ENCODE peak calls at places on chromosomes 1 and 21, in nine cellular contexts. One of them, this sample, is unnamed.

GRCh38 chr1:226632922-226633351 is 84.4 kb downstream of the STUM start:
- DNase-seq in heart left ventricle: no peak
- DNase-seq in cardiac fibroblast: no peak
- DNase-seq in endothelial cell of umbilical vein: no peak
- DNase-seq in left lung: peak
- DNase-seq in hepatocyte: no peak
- DNase-seq in AG09319: no peak
- DNase-seq in mesothelial cell of epicardium: no peak
- DNase-seq in lower lobe of right lung: peak
- DNase-seq in this sample: peak

GRCh38 chr1:207007352-207008033 is 25.1 kb downstream of the C1orf116 start:
- DNase-seq in endothelial cell of umbilical vein: no peak
- DNase-seq in AG09319: peak
- DNase-seq in mesothelial cell of epicardium: no peak
- DNase-seq in left lung: no peak
- DNase-seq in heart left ventricle: no peak
- DNase-seq in hepatocyte: no peak
- DNase-seq in cardiac fibroblast: peak
- DNase-seq in lower lobe of right lung: peak
- DNase-seq in this sample: no peak

GRCh38 chr1:227895828-227896685 is 51.7 kb downstream of the WNT9A start:
- DNase-seq in hepatocyte: no peak
- DNase-seq in heart left ventricle: peak
- DNase-seq in mesothelial cell of epicardium: peak
- DNase-seq in endothelial cell of umbilical vein: no peak
- DNase-seq in lower lobe of right lung: peak
- DNase-seq in left lung: peak
- DNase-seq in AG09319: no peak
- DNase-seq in cardiac fibroblast: peak
- DNase-seq in this sample: peak

GRCh38 chr21:29753216-29753615 is 186.6 kb downstream of the GRIK1 start:
- DNase-seq in left lung: no peak
- DNase-seq in heart left ventricle: no peak
- DNase-seq in endothelial cell of umbilical vein: no peak
- DNase-seq in hepatocyte: no peak
- DNase-seq in cardiac fibroblast: no peak
- DNase-seq in lower lobe of right lung: no peak
- DNase-seq in AG09319: no peak
- DNase-seq in mesothelial cell of epicardium: no peak
- DNase-seq in this sample: no peak

GRCh38 chr1:192550922-192551534 is 24.5 kb upstream of the RGS1 start:
- DNase-seq in hepatocyte: no peak
- DNase-seq in endothelial cell of umbilical vein: peak
- DNase-seq in mesothelial cell of epicardium: no peak
- DNase-seq in left lung: no peak
- DNase-seq in heart left ventricle: no peak
- DNase-seq in cardiac fibroblast: peak
- DNase-seq in lower lobe of right lung: no peak
- DNase-seq in AG09319: peak
- DNase-seq in this sample: no peak

GRCh38 chr1:10968411-10968826 is 44.0 kb upstream of the TARDBP start:
- DNase-seq in hepatocyte: no peak
- DNase-seq in AG09319: no peak
- DNase-seq in endothelial cell of umbilical vein: no peak
- DNase-seq in left lung: no peak
- DNase-seq in mesothelial cell of epicardium: no peak
- DNase-seq in heart left ventricle: no peak
- DNase-seq in lower lobe of right lung: no peak
- DNase-seq in cardiac fibroblast: no peak
- DNase-seq in this sample: no peak

GRCh38 chr1:117812868-117813511 is 116.4 kb downstream of the GDAP2 start:
- DNase-seq in hepatocyte: peak
- DNase-seq in cardiac fibroblast: peak
- DNase-seq in left lung: no peak
- DNase-seq in mesothelial cell of epicardium: no peak
- DNase-seq in AG09319: no peak
- DNase-seq in heart left ventricle: no peak
- DNase-seq in lower lobe of right lung: no peak
- DNase-seq in endothelial cell of umbilical vein: no peak
- DNase-seq in this sample: no peak

GRCh38 chr1:173827611-173828010 is 2.9 kb upstream of the CENPL start:
- DNase-seq in mesothelial cell of epicardium: no peak
- DNase-seq in endothelial cell of umbilical vein: no peak
- DNase-seq in lower lobe of right lung: no peak
- DNase-seq in left lung: no peak
- DNase-seq in cardiac fibroblast: no peak
- DNase-seq in heart left ventricle: no peak
- DNase-seq in hepatocyte: no peak
- DNase-seq in AG09319: no peak
- DNase-seq in this sample: no peak

GRCh38 chr1:210822897-210823296 is 311.1 kb downstream of the KCNH1 start:
- DNase-seq in left lung: no peak
- DNase-seq in cardiac fibroblast: no peak
- DNase-seq in mesothelial cell of epicardium: no peak
- DNase-seq in hepatocyte: no peak
- DNase-seq in heart left ventricle: no peak
- DNase-seq in AG09319: no peak
- DNase-seq in lower lobe of right lung: no peak
- DNase-seq in endothelial cell of umbilical vein: no peak
- DNase-seq in this sample: no peak

GRCh38 chr1:31934706-31935629 is 3.2 kb downstream of the PTP4A2 start:
- DNase-seq in left lung: no peak
- DNase-seq in endothelial cell of umbilical vein: peak
- DNase-seq in mesothelial cell of epicardium: no peak
- DNase-seq in heart left ventricle: no peak
- DNase-seq in AG09319: no peak
- DNase-seq in cardiac fibroblast: peak
- DNase-seq in lower lobe of right lung: no peak
- DNase-seq in hepatocyte: peak
- DNase-seq in this sample: no peak

GRCh38 chr1:191851799-191852595 is 306.3 kb upstream of the RGS18 start:
- DNase-seq in cardiac fibroblast: peak
- DNase-seq in endothelial cell of umbilical vein: no peak
- DNase-seq in hepatocyte: no peak
- DNase-seq in mesothelial cell of epicardium: no peak
- DNase-seq in left lung: no peak
- DNase-seq in heart left ventricle: no peak
- DNase-seq in AG09319: no peak
- DNase-seq in lower lobe of right lung: no peak
- DNase-seq in this sample: no peak

GRCh38 chr1:169044296-169044695 is 62.2 kb upstream of the ATP1B1 start:
- DNase-seq in mesothelial cell of epicardium: no peak
- DNase-seq in hepatocyte: no peak
- DNase-seq in lower lobe of right lung: no peak
- DNase-seq in left lung: no peak
- DNase-seq in heart left ventricle: no peak
- DNase-seq in AG09319: no peak
- DNase-seq in cardiac fibroblast: no peak
- DNase-seq in endothelial cell of umbilical vein: no peak
- DNase-seq in this sample: no peak

GRCh38 chr1:79716481-79716880 is 710.0 kb upstream of the ADGRL4 start:
- DNase-seq in lower lobe of right lung: no peak
- DNase-seq in left lung: no peak
- DNase-seq in mesothelial cell of epicardium: no peak
- DNase-seq in AG09319: no peak
- DNase-seq in heart left ventricle: no peak
- DNase-seq in cardiac fibroblast: peak
- DNase-seq in hepatocyte: peak
- DNase-seq in endothelial cell of umbilical vein: peak
- DNase-seq in this sample: no peak

GRCh38 chr1:41504126-41505035 is 19.9 kb upstream of the EDN2 start:
- DNase-seq in mesothelial cell of epicardium: no peak
- DNase-seq in cardiac fibroblast: peak
- DNase-seq in heart left ventricle: no peak
- DNase-seq in lower lobe of right lung: no peak
- DNase-seq in endothelial cell of umbilical vein: no peak
- DNase-seq in AG09319: peak
- DNase-seq in left lung: peak
- DNase-seq in hepatocyte: peak
- DNase-seq in this sample: no peak

GRCh38 chr1:31736675-31737074 is 27.5 kb downstream of the ADGRB2 start:
- DNase-seq in lower lobe of right lung: no peak
- DNase-seq in cardiac fibroblast: no peak
- DNase-seq in left lung: no peak
- DNase-seq in mesothelial cell of epicardium: no peak
- DNase-seq in hepatocyte: no peak
- DNase-seq in heart left ventricle: no peak
- DNase-seq in AG09319: no peak
- DNase-seq in endothelial cell of umbilical vein: no peak
- DNase-seq in this sample: no peak

GRCh38 chr1:55216078-55216477 is 914 bp upstream of the USP24 start:
- DNase-seq in heart left ventricle: no peak
- DNase-seq in cardiac fibroblast: no peak
- DNase-seq in endothelial cell of umbilical vein: no peak
- DNase-seq in AG09319: no peak
- DNase-seq in mesothelial cell of epicardium: no peak
- DNase-seq in lower lobe of right lung: no peak
- DNase-seq in hepatocyte: no peak
- DNase-seq in left lung: no peak
- DNase-seq in this sample: no peak

GRCh38 chr1:205340674-205341073 is 16.0 kb downstream of the KLHDC8A start:
- DNase-seq in endothelial cell of umbilical vein: no peak
- DNase-seq in hepatocyte: no peak
- DNase-seq in left lung: no peak
- DNase-seq in lower lobe of right lung: no peak
- DNase-seq in AG09319: no peak
- DNase-seq in mesothelial cell of epicardium: no peak
- DNase-seq in heart left ventricle: no peak
- DNase-seq in cardiac fibroblast: no peak
- DNase-seq in this sample: no peak

GRCh38 chr1:205345761-205346160 is 11.0 kb downstream of the KLHDC8A start:
- DNase-seq in hepatocyte: no peak
- DNase-seq in mesothelial cell of epicardium: no peak
- DNase-seq in lower lobe of right lung: no peak
- DNase-seq in heart left ventricle: no peak
- DNase-seq in endothelial cell of umbilical vein: no peak
- DNase-seq in left lung: no peak
- DNase-seq in AG09319: no peak
- DNase-seq in cardiac fibroblast: no peak
- DNase-seq in this sample: no peak

GRCh38 chr1:205346956-205347574 is 9.7 kb downstream of the KLHDC8A start:
- DNase-seq in AG09319: no peak
- DNase-seq in heart left ventricle: no peak
- DNase-seq in cardiac fibroblast: no peak
- DNase-seq in hepatocyte: no peak
- DNase-seq in endothelial cell of umbilical vein: no peak
- DNase-seq in mesothelial cell of epicardium: no peak
- DNase-seq in lower lobe of right lung: no peak
- DNase-seq in left lung: no peak
- DNase-seq in this sample: no peak

GRCh38 chr1:205344010-205344808 is 12.5 kb downstream of the KLHDC8A start:
- DNase-seq in left lung: no peak
- DNase-seq in lower lobe of right lung: peak
- DNase-seq in mesothelial cell of epicardium: peak
- DNase-seq in endothelial cell of umbilical vein: no peak
- DNase-seq in heart left ventricle: no peak
- DNase-seq in hepatocyte: peak
- DNase-seq in cardiac fibroblast: no peak
- DNase-seq in AG09319: no peak
- DNase-seq in this sample: peak

GRCh38 chr1:205343431-205344009 is 13.2 kb downstream of the KLHDC8A start:
- DNase-seq in endothelial cell of umbilical vein: no peak
- DNase-seq in AG09319: no peak
- DNase-seq in left lung: no peak
- DNase-seq in hepatocyte: peak
- DNase-seq in cardiac fibroblast: no peak
- DNase-seq in mesothelial cell of epicardium: no peak
- DNase-seq in heart left ventricle: no peak
- DNase-seq in lower lobe of right lung: no peak
- DNase-seq in this sample: no peak
- TF ChIP-seq CTCF in endothelial cell of umbilical vein: peak
- TF ChIP-seq CTCF in AG09319: no peak
- TF ChIP-seq CTCF in left lung: no peak
- TF ChIP-seq CTCF in hepatocyte: peak
- TF ChIP-seq CTCF in cardiac fibroblast: no peak
- TF ChIP-seq CTCF in mesothelial cell of epicardium: peak
- TF ChIP-seq CTCF in heart left ventricle: no peak
- TF ChIP-seq CTCF in lower lobe of right lung: peak
- TF ChIP-seq CTCF in this sample: no peak

GRCh38 chr1:51044834-51045233 is 57.2 kb upstream of the C1orf185 start:
- DNase-seq in hepatocyte: no peak
- DNase-seq in mesothelial cell of epicardium: no peak
- DNase-seq in heart left ventricle: no peak
- DNase-seq in endothelial cell of umbilical vein: peak
- DNase-seq in lower lobe of right lung: no peak
- DNase-seq in AG09319: no peak
- DNase-seq in cardiac fibroblast: peak
- DNase-seq in left lung: no peak
- DNase-seq in this sample: no peak
- TF ChIP-seq CTCF in hepatocyte: peak
- TF ChIP-seq CTCF in mesothelial cell of epicardium: no peak
- TF ChIP-seq CTCF in heart left ventricle: peak
- TF ChIP-seq CTCF in endothelial cell of umbilical vein: no peak
- TF ChIP-seq CTCF in lower lobe of right lung: peak
- TF ChIP-seq CTCF in AG09319: no peak
- TF ChIP-seq CTCF in cardiac fibroblast: no peak
- TF ChIP-seq CTCF in left lung: no peak
- TF ChIP-seq CTCF in this sample: no peak

GRCh38 chr1:57017201-57017600 is 51.4 kb upstream of the C8B start:
- DNase-seq in heart left ventricle: no peak
- DNase-seq in lower lobe of right lung: no peak
- DNase-seq in endothelial cell of umbilical vein: no peak
- DNase-seq in cardiac fibroblast: no peak
- DNase-seq in mesothelial cell of epicardium: no peak
- DNase-seq in hepatocyte: no peak
- DNase-seq in left lung: no peak
- DNase-seq in AG09319: no peak
- DNase-seq in this sample: no peak
- TF ChIP-seq CTCF in heart left ventricle: no peak
- TF ChIP-seq CTCF in lower lobe of right lung: no peak
- TF ChIP-seq CTCF in endothelial cell of umbilical vein: no peak
- TF ChIP-seq CTCF in cardiac fibroblast: no peak
- TF ChIP-seq CTCF in mesothelial cell of epicardium: no peak
- TF ChIP-seq CTCF in hepatocyte: no peak
- TF ChIP-seq CTCF in left lung: no peak
- TF ChIP-seq CTCF in AG09319: no peak
- TF ChIP-seq CTCF in this sample: no peak

DNA sequence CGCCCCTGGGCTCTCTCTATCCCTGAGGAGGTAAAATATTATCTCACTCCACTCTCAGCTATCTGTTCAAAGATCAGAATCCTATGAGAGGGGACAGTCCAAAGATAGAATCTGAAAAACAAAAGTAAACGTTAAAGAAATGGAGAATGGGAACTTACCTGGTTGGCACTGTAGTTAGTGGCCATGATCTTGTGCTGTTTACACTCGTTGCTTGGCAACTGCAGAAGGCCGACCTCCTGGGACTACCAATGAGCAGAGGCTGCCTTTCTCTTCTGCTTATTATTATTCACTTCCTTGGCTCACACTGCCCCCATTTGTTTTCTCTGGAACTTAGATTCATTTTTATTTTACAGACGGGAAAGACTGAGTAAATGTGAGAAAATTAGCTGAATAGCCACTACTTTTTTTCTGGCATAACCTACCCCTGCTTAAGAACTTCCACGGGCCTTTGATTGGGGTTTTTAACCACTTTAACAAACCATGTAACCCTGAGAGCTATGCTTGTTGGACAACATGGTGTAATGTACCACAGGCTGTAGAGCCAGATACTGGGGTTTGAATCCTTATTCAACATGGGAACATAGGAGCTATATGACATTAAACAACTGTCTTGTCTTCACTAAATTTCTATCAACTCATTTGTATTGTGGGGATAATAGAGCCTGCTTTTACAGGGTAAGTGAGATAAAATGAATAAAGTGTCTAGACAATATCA is at the start of gene CFAP126:
- DNase-seq in heart left ventricle: peak
- DNase-seq in left lung: peak
- DNase-seq in lower lobe of right lung: peak
- DNase-seq in cardiac fibroblast: peak
- DNase-seq in hepatocyte: peak
- DNase-seq in mesothelial cell of epicardium: no peak
- DNase-seq in endothelial cell of umbilical vein: peak
- DNase-seq in AG09319: no peak
- DNase-seq in this sample: peak
- TF ChIP-seq CTCF in heart left ventricle: no peak
- TF ChIP-seq CTCF in left lung: no peak
- TF ChIP-seq CTCF in lower lobe of right lung: peak
- TF ChIP-seq CTCF in cardiac fibroblast: peak
- TF ChIP-seq CTCF in hepatocyte: peak
- TF ChIP-seq CTCF in mesothelial cell of epicardium: no peak
- TF ChIP-seq CTCF in endothelial cell of umbilical vein: peak
- TF ChIP-seq CTCF in AG09319: no peak
- TF ChIP-seq CTCF in this sample: no peak

This sample was measured in activated B cell treated with CpG ODN at 0.5 μM for 24 hours.